ENCODE peak calls at places on chromosome 16, in four cellular contexts. N, V, E and S are unnamed samples.

GRCh38 chr16:29877266-29877961 is 14.4 kb upstream of the CDIPT start:
- DNase-seq in V (peak; percentile 30), E (peak; percentile 63), N (peak; percentile 100), S (peak; percentile 35)

GRCh38 chr16:67158637-67159600 is 790 bp downstream of the TRADD start:
- DNase-seq in E (peak; percentile 59), N (peak; percentile 61), V (peak; percentile 51), S (no peak)

GRCh38 chr16:3908951-3909437 is 28.5 kb upstream of the CREBBP start:
- DNase-seq in V (no peak), N (no peak), E (no peak), S (no peak)

GRCh38 chr16:78443300-78443604 is 343.8 kb downstream of the WWOX start:
- DNase-seq in V (no peak), E (no peak), N (no peak), S (no peak)

GRCh38 chr16:89393731-89394406 is 96.5 kb downstream of the ANKRD11 start:
- DNase-seq in V (no peak), N (no peak), E (no peak), S (no peak)

GRCh38 chr16:53502331-53503269 is at the start of gene AKTIP:
- DNase-seq in E (no peak), V (no peak), N (peak; percentile 54), S (no peak)

GRCh38 chr16:28930652-28931051 is 1.1 kb upstream of the CD19 start:
- DNase-seq in N (no peak), E (no peak), V (no peak), S (no peak)

GRCh38 chr16:15518412-15519351 is 84.3 kb downstream of the BMERB1 start:
- DNase-seq in E (peak; percentile 88), V (no peak), N (no peak), S (no peak)

GRCh38 chr16:86072328-86073102 is 173.6 kb downstream of the IRF8 start:
- DNase-seq in E (peak; percentile 70), N (peak; percentile 64), V (peak; percentile 14), S (peak; percentile 11)

GRCh38 chr16:25037221-25037620 is 22.1 kb upstream of the ARHGAP17 start:
- DNase-seq in E (no peak), V (no peak), N (no peak), S (no peak)

GRCh38 chr16:471353-472198 is 46.1 kb downstream of the RAB11FIP3 start:
- DNase-seq in V (no peak), N (peak; percentile 87), E (no peak), S (no peak)

GRCh38 chr16:80391095-80391494 is 149.7 kb upstream of the DYNLRB2 start:
- DNase-seq in V (no peak), E (no peak), N (no peak), S (no peak)

GRCh38 chr16:30541502-30542329 is 7.1 kb upstream of the ZNF747 start:
- DNase-seq in E (no peak), V (no peak), N (no peak), S (no peak)

GRCh38 chr16:85416267-85417109 is 196.6 kb upstream of the GSE1 start:
- DNase-seq in V (peak; percentile 58), N (peak; percentile 82), E (peak; percentile 67), S (peak; percentile 91)

GRCh38 chr16:85238233-85238647 is 126.0 kb upstream of the CIBAR2 start:
- DNase-seq in N (peak; percentile 75), V (no peak), E (no peak), S (no peak)

GRCh38 chr16:27177031-27177774 is 26.1 kb upstream of the KDM8 start:
- DNase-seq in N (no peak), E (peak; percentile 59), V (no peak), S (no peak)

GRCh38 chr16:85029413-85029794 is 1.8 kb downstream of the KIAA0513 start:
- DNase-seq in E (no peak), V (no peak), N (no peak), S (no peak)

GRCh38 chr16:53848950-53849349 is 145.0 kb downstream of the FTO start:
- DNase-seq in E (no peak), N (no peak), V (no peak), S (no peak)

GRCh38 chr16:73949574-73950348 is 346.9 kb upstream of the PSMD7 start:
- DNase-seq in E (peak; percentile 28), N (no peak), V (no peak), S (no peak)

GRCh38 chr16:83420206-83420760 is 387.5 kb upstream of the HSBP1 start:
- DNase-seq in V (no peak), N (no peak), E (no peak), S (peak; percentile 2)

GRCh38 chr16:21167929-21168602 is 9.6 kb downstream of the LDAF1 start:
- DNase-seq in N (no peak), E (no peak), V (no peak), S (no peak)

GRCh38 chr16:74760007-74760767 is 14.4 kb downstream of the FA2H start:
- DNase-seq in E (peak; percentile 85), V (no peak), N (no peak), S (no peak)

GRCh38 chr16:75227361-75228142 is 8.8 kb downstream of the CTRB1 start:
- DNase-seq in V (no peak), E (no peak), N (no peak), S (no peak)